ENCODE peak calls at places on chromosomes 11 and 22, in six cellular contexts. I is cardiac fibroblast; U is neural progenitor cell; R is activated CD8-positive, alpha-beta T cell treated with anti-CD3 and anti-CD28 coated beads for 36 hours; Z is fibroblast of lung; D is IMR-90. O is an unnamed sample.
A peak's percentile ranks its signal among the peaks of the same experiment; 100 is the strongest.

GRCh38 chr11:118658372-118659313 is 20.8 kb downstream of the TREH start:
- DNase-seq in I (no peak), U (no peak), R (peak; percentile 13), Z (peak; percentile 26), D (no peak), O (no peak)

GRCh38 chr11:120203626-120204025 is 7.2 kb upstream of the OAF start:
- DNase-seq in I (no peak), U (no peak), R (no peak), Z (no peak), D (no peak), O (no peak)

GRCh38 chr11:71209181-71209580 is 43.2 kb downstream of the SHANK2 start:
- DNase-seq in I (no peak), U (no peak), R (no peak), Z (no peak), D (no peak), O (no peak)

GRCh38 chr11:98561216-98561615 is 459.5 kb upstream of the CNTN5 start:
- DNase-seq in I (no peak), U (no peak), R (no peak), Z (no peak), D (no peak), O (no peak)

GRCh38 chr22:45473626-45474237 is 29.0 kb upstream of the FBLN1 start:
- DNase-seq in I (no peak), U (peak; percentile 27), R (no peak), Z (no peak), D (no peak), O (no peak)

GRCh38 chr11:27912916-27913315 is 195.0 kb downstream of the KIF18A start:
- DNase-seq in I (no peak), U (no peak), R (no peak), Z (peak; percentile 71), D (peak; percentile 36), O (no peak)

GRCh38 chr11:118791015-118791960 is at the start of gene DDX6:
- DNase-seq in I (peak; percentile 93), U (peak; percentile 95), R (peak; percentile 94), Z (peak; percentile 89), D (peak; percentile 86), O (peak; percentile 88)

GRCh38 chr11:28673687-28674431 is 565.7 kb downstream of the METTL15 start:
- DNase-seq in I (no peak), U (no peak), R (no peak), Z (peak; percentile 43), D (peak; percentile 13), O (no peak)

GRCh38 chr22:22440188-22440587 is 68.4 kb downstream of the ZNF280B start:
- DNase-seq in I (no peak), U (no peak), R (no peak), Z (no peak), D (no peak), O (no peak)

GRCh38 chr11:75768909-75769771 is 562 bp downstream of the DGAT2 start:
- DNase-seq in I (no peak), U (no peak), R (no peak), Z (no peak), D (no peak), O (no peak)

GRCh38 chr11:16365456-16366355 is 9.4 kb upstream of the SOX6 start:
- DNase-seq in I (peak; percentile 59), U (no peak), R (no peak), Z (no peak), D (peak; percentile 40), O (no peak)

GRCh38 chr22:17920992-17921650 is 103.2 kb downstream of the MICAL3 start:
- DNase-seq in I (no peak), U (no peak), R (no peak), Z (no peak), D (no peak), O (no peak)

GRCh38 chr22:17921871-17922821 is 102.2 kb downstream of the MICAL3 start:
- DNase-seq in I (no peak), U (peak; percentile 72), R (no peak), Z (peak; percentile 42), D (no peak), O (no peak)

GRCh38 chr22:17919276-17920144 is 104.9 kb downstream of the MICAL3 start:
- DNase-seq in I (no peak), U (no peak), R (no peak), Z (no peak), D (no peak), O (no peak)

GRCh38 chr22:17918840-17919239 is 105.5 kb downstream of the MICAL3 start:
- DNase-seq in I (no peak), U (no peak), R (no peak), Z (peak; percentile 76), D (peak; percentile 64), O (no peak)

DNA sequence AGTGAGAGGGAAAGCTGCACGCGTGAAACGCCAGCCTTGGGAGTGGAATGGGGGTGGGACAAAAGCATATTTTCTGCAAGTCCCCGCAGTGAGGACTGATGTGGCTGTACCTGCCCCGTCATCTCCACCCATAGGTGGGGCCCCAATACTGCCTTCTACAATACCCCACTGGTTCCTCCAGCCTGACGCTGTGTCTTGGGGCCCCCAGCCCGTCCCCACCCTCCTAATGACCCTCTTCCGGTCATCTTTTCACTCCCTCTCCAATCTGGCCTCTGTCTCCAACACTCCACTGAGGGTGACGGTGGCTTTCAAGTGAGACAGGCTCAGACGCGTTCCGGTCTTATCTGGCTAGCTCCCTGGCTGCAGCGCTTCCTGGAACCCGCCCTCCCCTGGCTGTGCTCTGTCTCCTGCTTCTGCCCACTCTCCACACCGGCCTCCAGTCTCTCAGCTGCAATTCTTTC is 104.2 kb downstream of the MICAL3 start:
- DNase-seq in I (peak; percentile 67), U (peak; percentile 59), R (no peak), Z (peak; percentile 76), D (peak; percentile 62), O (no peak)
- TF ChIP-seq CTCF in I (no peak), U (no peak), R (no peak), Z (no peak), D (peak; percentile 2), O (no peak)

GRCh38 chr11:116079580-116079979 is 575.4 kb upstream of the CADM1 start:
- DNase-seq in I (no peak), U (no peak), R (no peak), Z (no peak), D (no peak), O (no peak)

GRCh38 chr11:116082256-116082655 is 578.0 kb upstream of the CADM1 start:
- DNase-seq in I (no peak), U (no peak), R (no peak), Z (peak; percentile 13), D (no peak), O (no peak)

GRCh38 chr11:116077092-116077491 is 572.9 kb upstream of the CADM1 start:
- DNase-seq in I (no peak), U (no peak), R (no peak), Z (no peak), D (no peak), O (no peak)

GRCh38 chr11:116073854-116074837 is 569.9 kb upstream of the CADM1 start:
- DNase-seq in I (no peak), U (peak; percentile 73), R (no peak), Z (peak; percentile 70), D (no peak), O (peak; percentile 77)

GRCh38 chr11:116078101-116078561 is 573.9 kb upstream of the CADM1 start:
- DNase-seq in I (no peak), U (peak; percentile 80), R (no peak), Z (peak; percentile 11), D (peak; percentile 20), O (peak; percentile 36)
- TF ChIP-seq CTCF in I (no peak), U (peak; percentile 77), R (no peak), Z (peak; percentile 42), D (peak; percentile 52), O (peak; percentile 47)

GRCh38 chr11:65569973-65570918 is at the start of gene ZNRD2:
- DNase-seq in I (peak; percentile 99), U (peak; percentile 99), R (peak; percentile 99), Z (peak; percentile 99), D (peak; percentile 99), O (peak; percentile 96)
- TF ChIP-seq CTCF in I (peak; percentile 47), U (peak; percentile 74), R (peak; percentile 27), Z (peak; percentile 48), D (peak; percentile 76), O (peak; percentile 69)

GRCh38 chr11:41309716-41310115 is 149.7 kb downstream of the LRRC4C start:
- DNase-seq in I (no peak), U (peak; percentile 13), R (no peak), Z (no peak), D (no peak), O (no peak)
- TF ChIP-seq CTCF in I (no peak), U (peak; percentile 49), R (no peak), Z (no peak), D (no peak), O (no peak)

DNA sequence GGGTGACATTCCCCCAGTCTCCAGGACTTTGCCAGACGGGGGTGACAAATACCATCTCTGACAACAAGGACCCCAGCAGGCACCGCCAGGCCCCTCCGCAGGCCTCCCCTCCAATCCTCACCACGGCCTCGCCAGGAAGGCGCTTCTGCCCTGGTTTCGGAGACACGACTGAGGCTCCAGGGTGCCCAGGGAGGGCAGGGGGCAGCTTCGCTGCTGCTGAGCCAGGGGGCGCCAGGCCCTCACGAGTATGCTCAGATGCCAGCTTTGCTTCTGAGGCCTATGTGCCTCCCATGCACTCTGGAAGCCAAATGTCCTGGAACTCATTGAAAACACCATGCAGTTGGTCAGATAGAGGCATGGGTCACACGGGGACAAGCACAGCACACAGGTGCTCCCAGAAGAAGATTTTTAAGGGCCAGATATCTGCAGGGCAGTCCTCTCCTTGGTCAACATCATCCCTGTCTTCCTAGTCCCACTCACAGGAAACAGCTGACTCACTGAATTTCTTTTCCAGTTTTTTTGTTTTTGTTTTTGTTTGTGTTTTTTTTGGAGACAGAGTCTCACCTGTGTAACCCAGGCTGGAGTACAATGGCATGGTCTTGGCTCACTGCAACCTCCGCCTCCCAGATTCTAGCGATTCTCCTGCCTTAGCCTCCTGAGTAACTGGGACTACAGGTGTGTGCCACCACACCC is 19.9 kb downstream of the BID start:
- DNase-seq in I (no peak), U (peak; percentile 62), R (peak; percentile 63), Z (no peak), D (no peak), O (no peak)
- TF ChIP-seq CTCF in I (peak; percentile 26), U (peak; percentile 51), R (peak; percentile 61), Z (peak; percentile 29), D (peak; percentile 9), O (peak; percentile 35)

GRCh38 chr11:45599161-45599943 is 66.1 kb downstream of the CHST1 start:
- DNase-seq in I (no peak), U (no peak), R (no peak), Z (no peak), D (no peak), O (no peak)
- TF ChIP-seq CTCF in I (no peak), U (no peak), R (no peak), Z (no peak), D (no peak), O (no peak)

DNA sequence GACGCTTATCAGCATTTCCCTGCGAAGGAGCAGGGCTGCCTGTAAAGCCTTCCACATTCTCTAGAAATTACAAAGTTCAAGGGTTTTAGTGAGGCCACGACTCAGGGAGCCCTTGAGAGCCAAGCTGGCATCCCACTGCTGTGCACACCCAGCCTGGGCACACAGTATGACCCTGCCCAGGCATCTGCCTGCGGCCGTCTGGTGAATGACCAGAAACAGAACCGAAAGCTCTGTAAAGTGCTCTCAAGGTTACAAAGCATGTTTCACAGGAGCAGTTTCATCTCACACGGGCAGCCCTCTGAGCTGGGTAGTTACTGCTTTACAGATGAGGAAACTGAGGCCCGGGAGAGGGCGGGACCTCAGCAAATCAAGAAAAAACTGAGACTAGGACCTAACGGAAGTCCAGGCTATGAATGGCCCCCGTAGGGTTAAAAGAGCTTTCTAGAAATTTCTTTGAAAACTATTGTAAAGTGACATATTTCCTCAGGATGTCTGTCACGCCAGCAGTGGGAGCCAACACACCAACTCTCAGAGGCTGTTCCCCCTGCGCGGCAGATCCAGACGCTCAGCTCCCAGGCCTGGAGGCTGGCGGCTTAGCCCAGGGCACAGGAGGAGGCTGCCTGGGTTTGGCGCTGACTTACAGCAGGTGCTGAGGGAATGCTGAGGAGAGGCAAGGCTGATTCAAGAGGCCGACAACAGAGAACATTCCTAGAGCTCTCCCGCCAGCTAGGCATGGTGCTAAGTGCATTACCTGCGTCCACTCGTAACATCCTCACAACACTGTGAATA is 7.7 kb upstream of the TCF20 start:
- DNase-seq in I (peak; percentile 13), U (peak; percentile 71), R (no peak), Z (no peak), D (no peak), O (no peak)
- TF ChIP-seq CTCF in I (peak; percentile 2), U (peak; percentile 44), R (no peak), Z (peak; percentile 32), D (peak; percentile 25), O (peak; percentile 36)

O was measured in GM10248.